ENCODE peak calls at places on chromosomes 11 and 22, in nine cellular contexts. V, G, S, M, B, F, U, A and N are unnamed samples.

GRCh38 chr22:49077036-49077393 is 750.7 kb downstream of the BRD1 start:
- DNase-seq in V (no peak), G (no peak), S (no peak), M (no peak), B (no peak), F (no peak), U (no peak), A (no peak), N (peak; percentile 63)

GRCh38 chr11:1877211-1878133 is 14.2 kb downstream of the PRR33 start:
- DNase-seq in V (no peak), G (peak; percentile 75), S (no peak), M (peak; percentile 81), B (no peak), F (no peak), U (peak; percentile 40), A (no peak), N (peak; percentile 60)

GRCh38 chr11:72233056-72233772 is 8.6 kb downstream of the INPPL1 start:
- DNase-seq in V (no peak), G (no peak), S (no peak), M (no peak), B (no peak), F (no peak), U (no peak), A (no peak), N (no peak)

GRCh38 chr11:92045325-92045724 is 179.3 kb upstream of the FAT3 start:
- DNase-seq in V (no peak), G (no peak), S (no peak), M (no peak), B (no peak), F (no peak), U (no peak), A (no peak), N (no peak)

GRCh38 chr11:10592331-10592730 is 23.9 kb upstream of the LYVE1 start:
- DNase-seq in V (peak; percentile 88), G (no peak), S (no peak), M (no peak), B (no peak), F (peak; percentile 67), U (no peak), A (no peak), N (no peak)

GRCh38 chr22:24200616-24201212 is 19.4 kb downstream of the SUSD2 start:
- DNase-seq in V (peak; percentile 65), G (no peak), S (no peak), M (no peak), B (no peak), F (peak; percentile 29), U (no peak), A (no peak), N (peak; percentile 6)

GRCh38 chr22:37564111-37564711 is 3.9 kb downstream of the CDC42EP1 start:
- DNase-seq in V (no peak), G (no peak), S (no peak), M (no peak), B (no peak), F (no peak), U (no peak), A (no peak), N (no peak)

GRCh38 chr22:37358917-37359316 is 68.4 kb downstream of the ELFN2 start:
- DNase-seq in V (peak; percentile 34), G (no peak), S (no peak), M (no peak), B (no peak), F (no peak), U (no peak), A (no peak), N (no peak)

GRCh38 chr22:44331881-44332714 is 19.3 kb upstream of the SHISAL1 start:
- DNase-seq in V (peak; percentile 29), G (no peak), S (no peak), M (no peak), B (peak; percentile 39), F (no peak), U (peak; percentile 4), A (no peak), N (peak; percentile 86)

GRCh38 chr22:24436553-24436952 is 9.2 kb downstream of the ADORA2A start:
- DNase-seq in V (no peak), G (no peak), S (no peak), M (no peak), B (no peak), F (no peak), U (no peak), A (no peak), N (peak; percentile 8)

GRCh38 chr11:62921201-62921572 is at the start of gene CHRM1:
- DNase-seq in V (no peak), G (peak; percentile 12), S (no peak), M (no peak), B (no peak), F (no peak), U (no peak), A (no peak), N (no peak)

GRCh38 chr22:30574095-30574981 is at the start of gene GAL3ST1:
- DNase-seq in V (no peak), G (peak; percentile 2), S (no peak), M (no peak), B (no peak), F (no peak), U (no peak), A (peak; percentile 61), N (peak; percentile 89)

GRCh38 chr11:27012254-27012921 is 18.5 kb downstream of the FIBIN start:
- DNase-seq in V (peak; percentile 55), G (no peak), S (no peak), M (no peak), B (peak; percentile 16), F (no peak), U (no peak), A (no peak), N (peak; percentile 19)

GRCh38 chr22:47293368-47294221 is 531.1 kb downstream of the TBC1D22A start:
- DNase-seq in V (no peak), G (no peak), S (no peak), M (peak; percentile 17), B (no peak), F (no peak), U (no peak), A (no peak), N (no peak)

GRCh38 chr11:13964771-13965074 is 2.2 kb downstream of the SPON1 start:
- DNase-seq in V (no peak), G (no peak), S (no peak), M (no peak), B (no peak), F (no peak), U (no peak), A (no peak), N (no peak)

GRCh38 chr11:122634507-122634906 is 21.0 kb upstream of the UBASH3B start:
- DNase-seq in V (peak; percentile 67), G (peak; percentile 53), S (no peak), M (no peak), B (no peak), F (peak; percentile 20), U (peak; percentile 23), A (peak; percentile 58), N (no peak)

GRCh38 chr11:76770642-76771445 is 12.3 kb upstream of the TSKU start:
- DNase-seq in V (peak; percentile 98), G (no peak), S (no peak), M (no peak), B (no peak), F (peak; percentile 73), U (no peak), A (no peak), N (no peak)

GRCh38 chr22:46033256-46034200 is 56.6 kb upstream of the WNT7B start:
- DNase-seq in V (peak; percentile 31), G (no peak), S (no peak), M (peak; percentile 11), B (no peak), F (no peak), U (no peak), A (peak; percentile 1), N (no peak)

GRCh38 chr11:73439002-73439843 is 63.0 kb downstream of the RELT start:
- DNase-seq in V (no peak), G (no peak), S (no peak), M (no peak), B (no peak), F (no peak), U (no peak), A (no peak), N (peak; percentile 61)

GRCh38 chr22:22576244-22576988 is 17.4 kb upstream of the PRAME start:
- DNase-seq in V (peak; percentile 28), G (peak; percentile 16), S (peak; percentile 11), M (peak; percentile 48), B (peak; percentile 87), F (peak; percentile 35), U (peak; percentile 18), A (peak; percentile 84), N (peak; percentile 79)

GRCh38 chr22:21447694-21448402 is 19.3 kb upstream of the TMEM191C start:
- DNase-seq in V (no peak), G (no peak), S (no peak), M (peak; percentile 27), B (peak; percentile 69), F (no peak), U (no peak), A (peak; percentile 57), N (peak; percentile 58)

GRCh38 chr22:38423512-38424503 is 31.2 kb downstream of the KCNJ4 start:
- DNase-seq in V (no peak), G (peak; percentile 35), S (no peak), M (no peak), B (no peak), F (no peak), U (no peak), A (no peak), N (no peak)

GRCh38 chr11:101008961-101009684 is 120.5 kb downstream of the PGR start:
- DNase-seq in V (no peak), G (no peak), S (no peak), M (no peak), B (no peak), F (no peak), U (no peak), A (no peak), N (no peak)

GRCh38 chr11:102495161-102496042 is 35.1 kb downstream of the MMP7 start:
- DNase-seq in V (peak; percentile 82), G (peak; percentile 73), S (peak; percentile 11), M (no peak), B (peak; percentile 55), F (peak; percentile 79), U (peak; percentile 83), A (peak; percentile 44), N (peak; percentile 54)

GRCh38 chr11:97909544-97910394 is 1111.0 kb upstream of the CNTN5 start:
- DNase-seq in V (peak; percentile 17), G (no peak), S (no peak), M (no peak), B (no peak), F (no peak), U (no peak), A (no peak), N (no peak)